ENCODE peak calls at places on chromosomes 1 and 21, in nine cellular contexts. G, Q, C, D, R, Z, F, O and Y are unnamed samples.

GRCh38 chr1:6281511-6282402 is 20.9 kb upstream of the GPR153 start:
- DNase-seq in C (no peak), G (no peak), O (no peak), Z (no peak), Q (no peak), R (no peak), F (no peak), D (no peak), Y (no peak)

GRCh38 chr21:44933938-44934260 is 5.9 kb upstream of the SLX9 start:
- DNase-seq in F (no peak), Q (no peak), Z (no peak), C (no peak), D (no peak), O (no peak), G (no peak), R (no peak), Y (no peak)

GRCh38 chr1:11289064-11289463 is 16.1 kb downstream of the UBIAD1 start:
- DNase-seq in Z (no peak), F (no peak), Q (no peak), D (no peak), O (no peak), R (no peak), G (no peak), C (no peak), Y (no peak)

GRCh38 chr21:26732442-26733221 is 112.6 kb downstream of the ADAMTS1 start:
- DNase-seq in Q (no peak), F (no peak), Z (peak; percentile 62), R (no peak), O (peak; percentile 14), D (peak; percentile 18), G (peak; percentile 38), C (peak; percentile 69), Y (no peak)

GRCh38 chr21:45596704-45597318 is 46.7 kb upstream of the PCBP3 start:
- DNase-seq in D (no peak), Q (peak; percentile 30), F (no peak), C (peak; percentile 31), G (peak; percentile 29), O (peak; percentile 87), R (no peak), Z (peak; percentile 29), Y (no peak)

GRCh38 chr1:95582746-95583145 is 348.7 kb downstream of the RWDD3 start:
- DNase-seq in Z (no peak), Q (no peak), R (no peak), D (no peak), O (no peak), G (no peak), F (no peak), C (no peak), Y (no peak)

GRCh38 chr1:162388083-162388594 is 6.6 kb downstream of the C1orf226 start:
- DNase-seq in G (no peak), F (no peak), Z (no peak), O (peak; percentile 7), R (no peak), Q (no peak), C (no peak), D (no peak), Y (no peak)

GRCh38 chr1:28553229-28553930 is 495 bp downstream of the TRNAU1AP start:
- DNase-seq in F (no peak), R (no peak), G (peak; percentile 73), D (no peak), Z (peak; percentile 34), Q (no peak), O (peak; percentile 76), C (peak; percentile 34), Y (no peak)

GRCh38 chr1:186236921-186237320 is 138.1 kb downstream of the TPR start:
- DNase-seq in O (no peak), F (no peak), C (peak; percentile 96), R (no peak), G (peak; percentile 97), D (peak; percentile 78), Z (peak; percentile 93), Q (no peak), Y (peak; percentile 8)

GRCh38 chr21:39319251-39319756 is 5.9 kb upstream of the BRWD1 start:
- DNase-seq in R (no peak), Z (peak; percentile 82), G (no peak), Q (peak; percentile 32), O (no peak), C (no peak), D (no peak), F (no peak), Y (no peak)

GRCh38 chr1:155925506-155925905 is 8.7 kb downstream of the KHDC4 start:
- DNase-seq in F (no peak), R (no peak), D (no peak), G (no peak), Z (no peak), C (no peak), O (no peak), Q (no peak), Y (no peak)

GRCh38 chr1:70790232-70790923 is 257.2 kb downstream of the PTGER3 start:
- DNase-seq in G (no peak), C (no peak), R (no peak), Z (no peak), F (no peak), O (no peak), Q (no peak), D (no peak), Y (no peak)

GRCh38 chr1:54069792-54070548 is 16.6 kb downstream of the TCEANC2 start:
- DNase-seq in C (peak; percentile 49), D (no peak), O (peak; percentile 68), Z (peak; percentile 58), Q (no peak), F (no peak), G (peak; percentile 73), R (no peak), Y (no peak)

GRCh38 chr1:208043690-208044089 is 132.8 kb upstream of the CD34 start:
- DNase-seq in D (no peak), C (no peak), G (no peak), F (no peak), R (no peak), Q (no peak), O (no peak), Z (no peak), Y (no peak)

GRCh38 chr1:182185822-182186756 is 124.6 kb upstream of the ZNF648 start:
- DNase-seq in Z (peak; percentile 92), G (peak; percentile 96), C (peak; percentile 3), Q (no peak), R (no peak), D (peak; percentile 90), F (no peak), O (no peak), Y (peak; percentile 86)

GRCh38 chr1:22100168-22100567 is 42.7 kb downstream of the WNT4 start:
- DNase-seq in G (no peak), F (no peak), Z (no peak), R (no peak), Q (no peak), D (no peak), C (no peak), O (no peak), Y (no peak)

GRCh38 chr1:62437273-62437945 is 560 bp downstream of the USP1 start:
- DNase-seq in R (no peak), Z (no peak), G (peak; percentile 7), C (no peak), O (no peak), F (no peak), D (no peak), Q (no peak), Y (no peak)

GRCh38 chr1:225378880-225379279 is 49.0 kb downstream of the LBR start:
- DNase-seq in Q (peak; percentile 47), O (no peak), Z (peak; percentile 86), F (no peak), G (peak; percentile 94), R (no peak), D (peak; percentile 58), C (peak; percentile 54), Y (no peak)
- H3K4me3 ChIP-seq in Q (no peak overlapping the region), O (no peak overlapping the region), Z (no peak overlapping the region), F (no peak overlapping the region), G (no peak overlapping the region), R (no peak overlapping the region), D (no peak overlapping the region), C (no peak overlapping the region), Y (no peak overlapping the region)

GRCh38 chr1:57340361-57341192 is 83.3 kb downstream of the DAB1 start:
- DNase-seq in C (no peak), R (no peak), G (peak; percentile 32), O (peak; percentile 7), F (no peak), Q (no peak), D (no peak), Z (no peak), Y (no peak)
- TF ChIP-seq CTCF in C (no peak), R (no peak), G (peak; percentile 43), O (no peak), F (no peak), Q (no peak), D (no peak), Z (no peak), Y (no peak)

GRCh38 chr1:68113961-68114360 is 63.5 kb upstream of the DIRAS3 start:
- DNase-seq in R (no peak), G (no peak), O (no peak), D (no peak), F (no peak), C (no peak), Z (no peak), Q (no peak), Y (no peak)

GRCh38 chr1:68117416-68117815 is 67.0 kb upstream of the DIRAS3 start:
- DNase-seq in G (no peak), D (no peak), F (no peak), C (no peak), Z (no peak), Q (no peak), R (no peak), O (no peak), Y (no peak)

GRCh38 chr1:68115308-68115707 is 64.9 kb upstream of the DIRAS3 start:
- DNase-seq in R (no peak), O (no peak), F (no peak), C (no peak), Q (no peak), G (no peak), D (no peak), Z (no peak), Y (no peak)

GRCh38 chr1:68119445-68119844 is 69.0 kb upstream of the DIRAS3 start:
- DNase-seq in F (no peak), R (no peak), C (no peak), Q (no peak), Z (no peak), G (no peak), D (no peak), O (no peak), Y (no peak)

DNA sequence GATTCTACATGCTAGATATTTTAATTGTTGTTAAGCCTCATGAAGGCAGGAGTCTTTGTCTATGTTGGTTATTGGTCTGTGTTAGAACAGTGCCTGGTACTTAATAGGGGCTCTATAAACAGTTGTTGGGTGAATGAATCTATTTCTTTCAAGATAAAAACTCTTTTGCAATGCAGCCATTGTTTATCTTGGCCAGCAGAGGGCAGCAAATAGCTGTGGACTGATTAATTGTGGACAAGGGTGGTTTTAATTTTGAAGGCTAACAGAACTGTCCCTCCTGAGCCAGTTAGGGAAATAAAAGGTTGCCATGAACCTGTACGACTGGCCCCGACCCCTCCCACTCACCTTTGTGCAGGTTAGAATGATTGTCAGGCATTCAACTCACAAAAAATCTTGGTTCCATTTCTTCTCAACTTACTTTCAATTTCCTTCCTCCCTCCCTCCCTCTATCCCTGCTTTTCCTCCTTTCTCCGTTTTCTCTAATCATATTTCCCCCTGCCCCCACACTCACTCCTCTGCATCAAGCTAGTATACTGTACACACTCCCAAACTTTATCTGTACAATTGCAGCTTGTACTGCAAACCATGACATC is 66.3 kb upstream of the DIRAS3 start:
- DNase-seq in G (peak; percentile 37), Q (no peak), F (no peak), C (peak; percentile 35), Z (peak; percentile 53), O (peak; percentile 44), D (no peak), R (no peak), Y (no peak)
- H3K4me3 ChIP-seq in G (no peak overlapping the region), Q (no peak overlapping the region), F (no peak overlapping the region), C (no peak overlapping the region), Z (peak overlapping the region; percentile 35), O (peak overlapping the region; percentile 43), D (no peak overlapping the region), R (peak overlapping the region; percentile 24), Y (no peak overlapping the region)

GRCh38 chr1:230798187-230798484 is 50.9 kb downstream of the CAPN9 start:
- DNase-seq in C (no peak), F (no peak), O (no peak), G (no peak), D (no peak), R (no peak), Z (no peak), Q (no peak), Y (no peak)
- TF ChIP-seq CTCF in C (no peak), F (no peak), O (no peak), G (no peak), D (no peak), R (peak; percentile 5), Z (no peak), Q (no peak), Y (no peak)